ENCODE peak calls at places on chromosomes 12 and 14, in nine cellular contexts. H is upper lobe of right lung, X is lower lobe of right lung, D is cardiac muscle cell, E is astrocyte, W is WERI-Rb-1, I is fibroblast of lung, P is lung, T is endodermal cell. M is an unnamed sample.

GRCh38 chr14:71296184-71296583 is 388.9 kb downstream of the PCNX1 start:
- DNase-seq in I (no peak), P (no peak), W (no peak), H (no peak), X (no peak), T (no peak), E (no peak), D (no peak), M (no peak)

GRCh38 chr12:22039361-22039760 is 6.7 kb upstream of the CMAS start:
- DNase-seq in D (no peak), H (no peak), E (no peak), P (no peak), X (no peak), W (no peak), I (no peak), T (no peak), M (peak; percentile 65)

GRCh38 chr14:30882431-30882830 is 8.1 kb downstream of the COCH start:
- DNase-seq in T (no peak), X (no peak), D (no peak), W (no peak), E (no peak), I (no peak), H (no peak), P (no peak), M (no peak)

GRCh38 chr12:75720807-75721206 is 209.4 kb upstream of the KRR1 start:
- DNase-seq in H (no peak), P (no peak), W (no peak), T (peak; percentile 76), X (no peak), I (no peak), E (no peak), D (no peak), M (no peak)

GRCh38 chr12:95215925-95216324 is 1.3 kb downstream of the FGD6 start:
- DNase-seq in W (no peak), I (peak; percentile 69), X (no peak), E (peak; percentile 67), T (no peak), P (no peak), D (peak; percentile 67), H (no peak), M (no peak)

GRCh38 chr14:49679271-49679670 is 8.7 kb downstream of the POLE2 start:
- DNase-seq in E (peak; percentile 36), W (no peak), P (no peak), I (peak; percentile 53), X (no peak), T (no peak), D (no peak), H (no peak), M (no peak)

GRCh38 chr12:75508159-75508558 is 3.2 kb downstream of the KRR1 start:
- DNase-seq in T (no peak), P (no peak), I (no peak), W (no peak), D (no peak), H (no peak), X (no peak), E (no peak), M (no peak)

GRCh38 chr14:96162265-96162664 is 42.4 kb upstream of the BDKRB2 start:
- DNase-seq in E (peak; percentile 61), H (no peak), D (no peak), I (peak; percentile 66), T (peak; percentile 18), P (no peak), X (no peak), W (no peak), M (no peak)

GRCh38 chr14:32078794-32079663 is 1.9 kb downstream of the ARHGAP5 start:
- DNase-seq in T (no peak), W (no peak), E (peak; percentile 60), P (no peak), X (no peak), H (no peak), I (peak; percentile 73), D (peak; percentile 15), M (no peak)

GRCh38 chr12:109714141-109714912 is 702 bp downstream of the FAM222A start:
- DNase-seq in X (peak; percentile 77), T (peak; percentile 95), W (peak; percentile 80), P (peak; percentile 50), I (peak; percentile 45), D (peak; percentile 64), E (peak; percentile 12), H (peak; percentile 86), M (peak; percentile 73)

GRCh38 chr12:47491516-47491915 is 214.3 kb downstream of the RPAP3 start:
- DNase-seq in W (no peak), T (no peak), H (no peak), P (no peak), E (no peak), X (no peak), I (peak; percentile 3), D (no peak), M (no peak)

GRCh38 chr14:97350894-97351713 is 553.9 kb downstream of the VRK1 start:
- DNase-seq in T (no peak), X (no peak), H (no peak), E (no peak), W (no peak), P (no peak), D (no peak), I (no peak), M (no peak)

GRCh38 chr14:26917086-26917485 is 319.3 kb upstream of the NOVA1 start:
- DNase-seq in E (peak; percentile 11), D (peak; percentile 77), P (no peak), I (peak; percentile 28), T (no peak), W (peak; percentile 6), H (no peak), X (no peak), M (peak; percentile 20)
- H3K9me3 ChIP-seq in E (no peaks in the 10 kb centered on the region), D (no peaks in the 10 kb centered on the region), P (no peaks in the 10 kb centered on the region), I (no peaks in the 10 kb centered on the region), T (no peaks in the 10 kb centered on the region), W (no peaks in the 10 kb centered on the region), H (no peaks in the 10 kb centered on the region), X (no peaks in the 10 kb centered on the region), M (no peaks in the 10 kb centered on the region)

GRCh38 chr12:6701078-6701768 is 608 bp upstream of the PIANP start:
- DNase-seq in T (peak; percentile 77), W (no peak), H (no peak), E (no peak), X (no peak), I (no peak), P (no peak), D (no peak), M (no peak)

GRCh38 chr12:6699259-6699988 is 1.2 kb downstream of the PIANP start:
- DNase-seq in D (no peak), W (no peak), E (no peak), X (no peak), H (peak; percentile 35), I (no peak), T (peak; percentile 59), P (no peak), M (no peak)

GRCh38 chr12:6699989-6700645 is 498 bp downstream of the PIANP start:
- DNase-seq in X (no peak), W (peak; percentile 38), I (no peak), P (no peak), E (no peak), H (peak; percentile 53), D (no peak), T (peak; percentile 85), M (no peak)

GRCh38 chr12:6700646-6701051 is at the start of gene PIANP:
- DNase-seq in H (peak; percentile 73), E (no peak), T (peak; percentile 83), P (no peak), W (peak; percentile 72), D (peak; percentile 40), I (peak; percentile 34), X (no peak), M (peak; percentile 48)

DNA sequence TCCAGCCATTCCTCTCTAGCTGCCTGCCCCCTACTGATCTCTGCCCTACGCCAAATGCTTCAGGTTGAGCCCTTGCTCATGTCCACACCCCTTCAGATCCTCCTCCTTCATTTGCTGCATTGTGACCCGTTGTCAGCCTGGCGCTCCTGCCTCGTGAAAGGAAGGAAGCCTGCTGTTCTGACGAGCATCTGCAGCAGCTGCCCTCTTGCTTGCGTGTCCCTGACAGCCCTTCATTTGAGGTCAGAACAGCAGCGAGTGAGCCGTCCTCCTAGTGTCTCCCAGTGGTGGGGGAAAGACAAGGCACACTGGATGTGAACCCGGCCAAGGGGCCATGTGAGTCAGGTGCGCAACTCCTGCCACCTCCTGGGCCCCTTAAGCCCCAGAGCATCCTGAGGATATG is 3.0 kb upstream of the PIANP start:
- DNase-seq in D (no peak), W (peak; percentile 61), P (no peak), I (no peak), H (no peak), E (no peak), T (peak; percentile 87), X (no peak), M (no peak)
- TF ChIP-seq CTCF in D (no peak), W (peak; percentile 33), P (no peak), I (no peak), H (no peak), E (no peak), T (peak; percentile 63), X (no peak), M (no peak)

GRCh38 chr14:28630100-28630499 is 136.5 kb upstream of the FOXG1 start:
- DNase-seq in D (no peak), I (no peak), X (no peak), H (no peak), W (no peak), P (no peak), E (no peak), T (no peak), M (no peak)

GRCh38 chr14:28629328-28630004 is 137.1 kb upstream of the FOXG1 start:
- DNase-seq in H (no peak), P (no peak), W (no peak), T (no peak), D (no peak), X (no peak), I (no peak), E (no peak), M (no peak)

GRCh38 chr14:28626780-28627179 is 139.8 kb upstream of the FOXG1 start:
- DNase-seq in H (no peak), T (no peak), X (no peak), P (no peak), E (no peak), D (no peak), I (no peak), W (no peak), M (no peak)
- H3K9me3 ChIP-seq in H (no peaks in the 10 kb centered on the region), T (peaks cover 11% of the 10 kb centered on the region), X (no peaks in the 10 kb centered on the region), P (no peaks in the 10 kb centered on the region), E (no peaks in the 10 kb centered on the region), D (no peaks in the 10 kb centered on the region), I (no peaks in the 10 kb centered on the region), W (no peaks in the 10 kb centered on the region), M (no peaks in the 10 kb centered on the region)

GRCh38 chr12:122028165-122028591 is 6.5 kb downstream of the BCL7A start:
- DNase-seq in I (peak; percentile 77), E (peak; percentile 69), H (no peak), P (no peak), W (no peak), X (no peak), T (no peak), D (no peak), M (no peak)

GRCh38 chr12:122026706-122027328 is 5.1 kb downstream of the BCL7A start:
- DNase-seq in T (peak; percentile 62), D (no peak), P (no peak), E (no peak), X (no peak), I (no peak), W (no peak), H (no peak), M (no peak)

GRCh38 chr12:122029620-122030426 is 8.1 kb downstream of the BCL7A start:
- DNase-seq in D (no peak), X (no peak), T (peak; percentile 58), I (no peak), W (no peak), E (no peak), P (peak; percentile 39), H (no peak), M (peak; percentile 79)

GRCh38 chr12:122030427-122030825 is 8.7 kb downstream of the BCL7A start:
- DNase-seq in H (no peak), P (no peak), W (no peak), T (no peak), D (no peak), E (no peak), X (no peak), I (no peak), M (no peak)

GRCh38 chr12:122028601-122029560 is 7.2 kb downstream of the BCL7A start:
- DNase-seq in E (no peak), T (no peak), X (no peak), W (no peak), P (no peak), H (no peak), I (no peak), D (no peak), M (no peak)
- TF ChIP-seq CTCF in E (no peak), T (no peak), X (no peak), W (no peak), P (no peak), H (no peak), I (no peak), D (no peak), M (no peak)